ENCODE peak calls at places on chromosome 5, in six cellular contexts. L is body of pancreas; H is CD4-positive, alpha-beta memory T cell; S is iPS DF 6.9; M is uterus; J is kidney. Y is an unnamed sample.

GRCh38 chr5:218457-219289 is 553 bp downstream of the SDHA start:
- DNase-seq in S (no peak), H (peak; percentile 25), J (peak; percentile 86), L (peak; percentile 61), M (no peak), Y (peak; percentile 51)

GRCh38 chr5:68217476-68217984 is 2.0 kb downstream of the PIK3R1 start:
- DNase-seq in J (peak; percentile 51), H (no peak), S (no peak), L (no peak), M (no peak), Y (no peak)

GRCh38 chr5:179263391-179264052 is 81.7 kb downstream of the ADAMTS2 start:
- DNase-seq in M (peak; percentile 64), L (no peak), H (no peak), J (peak; percentile 56), S (no peak), Y (no peak)

GRCh38 chr5:40774626-40775025 is 18.9 kb upstream of the TTC33 start:
- DNase-seq in H (no peak), M (no peak), J (no peak), L (no peak), S (no peak), Y (no peak)

GRCh38 chr5:113140837-113141661 is 164.5 kb downstream of the DCP2 start:
- DNase-seq in S (no peak), H (no peak), L (peak; percentile 10), M (no peak), J (no peak), Y (no peak)

GRCh38 chr5:54889826-54890225 is 95.6 kb downstream of the ESM1 start:
- DNase-seq in M (no peak), S (no peak), L (no peak), J (no peak), H (no peak), Y (no peak)

GRCh38 chr5:124806026-124806856 is 59.8 kb upstream of the ZNF608 start:
- DNase-seq in M (peak; percentile 74), H (no peak), L (peak; percentile 93), S (peak; percentile 18), J (peak; percentile 92), Y (peak; percentile 89)

GRCh38 chr5:139795074-139796001 is at the start of gene PSD2:
- DNase-seq in L (peak; percentile 59), J (no peak), M (peak; percentile 35), S (no peak), H (no peak), Y (peak; percentile 5)

GRCh38 chr5:79878721-79879336 is 112.2 kb downstream of the MTX3 start:
- DNase-seq in H (peak; percentile 7), M (no peak), J (no peak), S (peak; percentile 35), L (no peak), Y (no peak)

GRCh38 chr5:153404747-153405146 is 85.7 kb upstream of the GRIA1 start:
- DNase-seq in H (no peak), M (no peak), S (no peak), J (no peak), L (no peak), Y (no peak)

GRCh38 chr5:143985832-143986485 is 174.0 kb downstream of the HMHB1 start:
- DNase-seq in H (no peak), M (no peak), L (no peak), S (no peak), J (no peak), Y (peak; percentile 18)

GRCh38 chr5:137395011-137395755 is 103.9 kb downstream of the SPOCK1 start:
- DNase-seq in J (no peak), S (no peak), L (no peak), H (no peak), M (no peak), Y (no peak)

GRCh38 chr5:133994990-133995333 is 9.8 kb downstream of the VDAC1 start:
- DNase-seq in M (no peak), L (no peak), J (no peak), S (no peak), H (no peak), Y (no peak)

GRCh38 chr5:14723648-14724231 is 59.2 kb downstream of the OTULIN start:
- DNase-seq in S (no peak), M (no peak), J (no peak), L (no peak), H (no peak), Y (no peak)

GRCh38 chr5:23506329-23507236 is 826 bp upstream of the PRDM9 start:
- DNase-seq in M (no peak), J (no peak), L (no peak), S (peak; percentile 45), H (no peak), Y (no peak)

GRCh38 chr5:98793223-98793622 is 19.8 kb downstream of the RGMB start:
- DNase-seq in S (no peak), L (no peak), M (no peak), J (no peak), H (no peak), Y (no peak)

GRCh38 chr5:172798422-172799215 is 27.6 kb upstream of the DUSP1 start:
- DNase-seq in H (no peak), M (peak; percentile 72), S (no peak), J (no peak), L (peak; percentile 29), Y (no peak)

DNA sequence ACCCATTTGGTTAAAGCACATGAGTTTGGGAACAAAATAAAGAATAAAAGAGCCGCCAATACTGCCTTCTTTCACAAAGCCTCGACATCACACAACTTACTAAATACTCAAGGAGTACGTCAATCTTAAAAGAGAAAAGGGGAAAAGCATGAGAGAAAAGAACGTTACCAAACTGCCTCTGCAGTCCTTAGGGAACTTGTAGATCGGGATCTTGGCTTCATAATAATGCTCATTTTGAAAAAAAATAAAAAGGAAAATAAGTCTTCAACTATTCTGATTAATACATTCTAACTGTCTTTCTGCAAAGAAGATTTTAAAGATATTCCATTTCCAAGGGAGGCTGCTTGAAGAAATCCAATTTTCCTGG is 618.4 kb downstream of the PDE4D start:
- DNase-seq in L (no peak), S (no peak), M (no peak), J (no peak), H (no peak), Y (no peak)
- H3K4me3 ChIP-seq in L (peak overlapping the region; percentile 9), S (no peak overlapping the region), M (peak overlapping the region; percentile 35), J (peak overlapping the region; percentile 80), H (no peak overlapping the region), Y (peak overlapping the region; percentile 23)

DNA sequence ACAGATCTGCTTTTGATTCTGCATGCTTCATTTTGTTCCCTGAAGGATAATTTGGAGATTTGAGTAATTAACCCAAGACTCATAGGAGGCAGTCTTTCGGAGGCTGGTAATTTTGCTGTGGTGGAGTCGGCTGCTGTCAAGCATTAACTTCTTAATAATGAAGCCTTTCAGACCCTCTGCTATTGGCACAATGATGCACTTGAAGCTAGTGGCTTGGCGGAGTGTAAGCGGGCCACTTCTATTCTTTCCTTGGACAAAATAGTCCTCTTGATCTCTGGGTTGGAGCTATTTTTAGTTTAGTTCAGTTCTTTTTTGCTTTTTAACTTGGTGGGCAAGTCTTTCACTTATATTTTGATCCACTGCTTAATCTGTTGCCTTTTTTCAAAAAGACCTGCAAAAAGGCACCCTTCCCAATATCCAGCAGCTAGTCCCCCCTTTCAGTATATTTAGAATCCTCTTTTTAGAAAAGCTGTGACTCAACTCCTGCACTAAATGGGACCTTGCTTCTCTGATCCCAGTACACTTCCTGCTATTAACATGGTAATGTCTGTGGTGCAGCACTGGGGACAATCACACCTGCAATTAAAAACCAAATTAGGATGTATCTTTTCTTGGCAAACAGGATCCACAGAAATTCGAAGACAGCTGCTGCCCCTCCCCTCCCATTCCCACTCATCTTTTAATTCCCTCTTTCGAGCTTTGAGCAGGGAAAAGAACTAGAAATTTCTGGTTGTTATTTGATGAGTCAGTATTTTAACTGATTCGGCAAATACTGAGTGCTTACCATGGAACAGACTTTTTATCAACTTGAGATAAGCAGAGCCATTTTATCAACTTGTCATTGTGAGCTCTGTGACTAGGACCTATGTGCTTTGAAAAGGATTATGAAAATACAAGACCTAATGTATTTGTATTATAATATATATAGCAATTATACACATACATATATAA is 169.4 kb upstream of the ANKRD55 start:
- DNase-seq in S (no peak), J (no peak), H (no peak), L (no peak), M (no peak), Y (peak; percentile 35)
- H3K4me1 ChIP-seq in S (no peaks in the 10 kb centered on the region), J (peaks cover 10% of the 10 kb centered on the region), H (no peaks in the 10 kb centered on the region), L (peaks cover 56% of the 10 kb centered on the region), M (no peaks in the 10 kb centered on the region), Y (no peaks in the 10 kb centered on the region)

GRCh38 chr5:149614034-149614907 is 33.0 kb downstream of the ARHGEF37 start:
- DNase-seq in M (no peak), S (no peak), H (no peak), L (no peak), J (no peak), Y (no peak)
- H3K27ac ChIP-seq in M (no peak overlapping the region), S (no peak overlapping the region), H (no peak overlapping the region), L (no peak overlapping the region), J (no peak overlapping the region), Y (no peak overlapping the region)

GRCh38 chr5:6832994-6833393 is 119.8 kb downstream of the TENT4A start:
- DNase-seq in J (no peak), L (no peak), H (no peak), S (no peak), M (no peak), Y (no peak)

GRCh38 chr5:6830643-6831239 is 117.5 kb downstream of the TENT4A start:
- DNase-seq in J (no peak), S (no peak), M (no peak), L (no peak), H (no peak), Y (no peak)

GRCh38 chr5:6833406-6833805 is 120.2 kb downstream of the TENT4A start:
- DNase-seq in M (no peak), J (no peak), S (no peak), H (no peak), L (no peak), Y (no peak)

GRCh38 chr5:6831678-6832077 is 118.4 kb downstream of the TENT4A start:
- DNase-seq in H (no peak), L (peak; percentile 16), J (no peak), S (no peak), M (no peak), Y (no peak)

DNA sequence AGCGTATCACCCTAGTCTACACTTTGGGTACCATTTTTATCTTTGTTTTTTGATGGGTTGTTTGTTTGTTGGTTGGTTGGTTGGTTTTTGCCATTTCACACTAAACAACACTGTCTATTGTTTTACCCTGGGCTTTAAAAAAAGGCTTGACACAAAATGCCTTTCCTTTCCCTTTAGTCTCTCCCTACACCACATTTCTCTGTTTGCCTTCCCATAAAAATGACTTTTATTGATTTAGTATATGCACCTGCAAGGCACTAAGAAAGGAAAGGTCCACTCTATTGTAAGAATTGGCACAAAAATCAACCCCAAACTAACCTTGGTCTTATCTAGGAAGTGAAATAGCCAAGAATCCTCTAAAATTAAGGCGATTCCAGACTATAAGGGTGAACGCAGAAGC is 119.0 kb downstream of the TENT4A start:
- DNase-seq in H (no peak), J (no peak), M (no peak), L (no peak), S (no peak), Y (no peak)
- H3K4me3 ChIP-seq in H (no peak overlapping the region), J (no peak overlapping the region), M (no peak overlapping the region), L (no peak overlapping the region), S (no peak overlapping the region), Y (no peak overlapping the region)

Y was measured in small intestine.